ENCODE peak calls at places on chromosomes 4 and X, in four cellular contexts. One of them, this sample, is unnamed. For H3K4me1, the result is how much of the 10 kb centered on the place peaks cover.

GRCh38 chr4:186651624-186652023 is 72.0 kb downstream of the FAT1 start:
- DNase-seq in MM.1S: no peak
- DNase-seq in lower lobe of right lung: no peak
- DNase-seq in uterus: no peak
- DNase-seq in this sample: peak

GRCh38 chr4:37453004-37453360 is 208.4 kb downstream of the NWD2 start:
- DNase-seq in lower lobe of right lung: no peak
- DNase-seq in MM.1S: peak
- DNase-seq in uterus: peak
- DNase-seq in this sample: no peak

GRCh38 chr4:103150677-103151076 is 47.5 kb downstream of the CENPE start:
- DNase-seq in MM.1S: no peak
- DNase-seq in lower lobe of right lung: no peak
- DNase-seq in uterus: no peak
- DNase-seq in this sample: no peak

GRCh38 chrX:38717871-38718270 is 83.4 kb upstream of the MID1IP1 start:
- DNase-seq in uterus: no peak
- DNase-seq in lower lobe of right lung: no peak
- DNase-seq in MM.1S: peak
- DNase-seq in this sample: no peak

GRCh38 chr4:26055855-26056254 is 141.8 kb downstream of the SMIM20 start:
- DNase-seq in MM.1S: no peak
- DNase-seq in uterus: no peak
- DNase-seq in lower lobe of right lung: no peak
- DNase-seq in this sample: no peak

GRCh38 chr4:140238353-140239041 is 84.5 kb upstream of the MAML3 start:
- DNase-seq in MM.1S: no peak
- DNase-seq in uterus: peak
- DNase-seq in lower lobe of right lung: peak
- DNase-seq in this sample: peak

GRCh38 chr4:20433101-20433705 is 181.5 kb downstream of the SLIT2 start:
- DNase-seq in uterus: no peak
- DNase-seq in lower lobe of right lung: no peak
- DNase-seq in MM.1S: no peak
- DNase-seq in this sample: no peak

GRCh38 chr4:187972135-187972534 is 23.4 kb upstream of the ZFP42 start:
- DNase-seq in lower lobe of right lung: no peak
- DNase-seq in MM.1S: no peak
- DNase-seq in uterus: no peak
- DNase-seq in this sample: no peak

GRCh38 chr4:7434766-7435150 is at the start of gene PSAPL1:
- DNase-seq in uterus: no peak
- DNase-seq in MM.1S: no peak
- DNase-seq in lower lobe of right lung: peak
- DNase-seq in this sample: no peak

GRCh38 chrX:40933132-40934078 is 151.8 kb upstream of the USP9X start:
- DNase-seq in lower lobe of right lung: no peak
- DNase-seq in uterus: no peak
- DNase-seq in MM.1S: no peak
- DNase-seq in this sample: no peak

GRCh38 chr4:150394046-150394445 is 187.9 kb upstream of the MAB21L2 start:
- DNase-seq in uterus: no peak
- DNase-seq in lower lobe of right lung: no peak
- DNase-seq in MM.1S: no peak
- DNase-seq in this sample: no peak

GRCh38 chrX:46575991-46576392 is 2.4 kb downstream of the CHST7 start:
- DNase-seq in lower lobe of right lung: no peak
- DNase-seq in uterus: peak
- DNase-seq in MM.1S: no peak
- DNase-seq in this sample: peak

GRCh38 chrX:107827137-107827831 is 1.6 kb downstream of the MID2 start:
- DNase-seq in lower lobe of right lung: no peak
- DNase-seq in MM.1S: no peak
- DNase-seq in uterus: no peak
- DNase-seq in this sample: no peak

GRCh38 chr4:160375746-160376452 is 1273.0 kb downstream of the RAPGEF2 start:
- DNase-seq in lower lobe of right lung: no peak
- DNase-seq in uterus: no peak
- DNase-seq in MM.1S: no peak
- DNase-seq in this sample: no peak

GRCh38 chr4:175702703-175703102 is 109.4 kb downstream of the GPM6A start:
- DNase-seq in uterus: no peak
- DNase-seq in MM.1S: no peak
- DNase-seq in lower lobe of right lung: no peak
- DNase-seq in this sample: no peak

GRCh38 chrX:149903889-149904748 is 23.1 kb downstream of the MAGEA8 start:
- DNase-seq in uterus: no peak
- DNase-seq in MM.1S: peak
- DNase-seq in lower lobe of right lung: no peak
- DNase-seq in this sample: no peak

GRCh38 chr4:29081230-29081955 is 1638.8 kb upstream of the PCDH7 start:
- DNase-seq in lower lobe of right lung: no peak
- DNase-seq in uterus: no peak
- DNase-seq in MM.1S: no peak
- DNase-seq in this sample: no peak

GRCh38 chr4:56871357-56871993 is 36.2 kb upstream of the REST start:
- DNase-seq in MM.1S: no peak
- DNase-seq in lower lobe of right lung: no peak
- DNase-seq in uterus: no peak
- DNase-seq in this sample: no peak

GRCh38 chr4:182745268-182745667 is 171.9 kb downstream of the DCTD start:
- DNase-seq in lower lobe of right lung: no peak
- DNase-seq in MM.1S: no peak
- DNase-seq in uterus: no peak
- DNase-seq in this sample: no peak

GRCh38 chr4:89724716-89725115 is 112.2 kb downstream of the SNCA start:
- DNase-seq in MM.1S: no peak
- DNase-seq in uterus: no peak
- DNase-seq in lower lobe of right lung: no peak
- DNase-seq in this sample: no peak

GRCh38 chr4:172706000-172706399 is 462.6 kb upstream of the GALNT7 start:
- DNase-seq in uterus: no peak
- DNase-seq in lower lobe of right lung: no peak
- DNase-seq in MM.1S: no peak
- DNase-seq in this sample: no peak

GRCh38 chrX:73930300-73930699 is 367.3 kb downstream of the CHIC1 start:
- DNase-seq in uterus: no peak
- DNase-seq in lower lobe of right lung: no peak
- DNase-seq in MM.1S: no peak
- DNase-seq in this sample: no peak

GRCh38 chrX:110042521-110042920 is 39.6 kb downstream of the TMEM164 start:
- DNase-seq in lower lobe of right lung: no peak
- DNase-seq in uterus: no peak
- DNase-seq in MM.1S: no peak
- DNase-seq in this sample: no peak

GRCh38 chrX:110046971-110047370 is 44.1 kb downstream of the TMEM164 start:
- DNase-seq in MM.1S: no peak
- DNase-seq in lower lobe of right lung: no peak
- DNase-seq in uterus: no peak
- DNase-seq in this sample: no peak

GRCh38 chrX:110044531-110045249 is 41.8 kb downstream of the TMEM164 start:
- DNase-seq in uterus: no peak
- DNase-seq in MM.1S: no peak
- DNase-seq in lower lobe of right lung: no peak
- DNase-seq in this sample: no peak

GRCh38 chrX:110045988-110046387 is 43.1 kb downstream of the TMEM164 start:
- DNase-seq in MM.1S: no peak
- DNase-seq in uterus: no peak
- DNase-seq in lower lobe of right lung: no peak
- DNase-seq in this sample: no peak

DNA sequence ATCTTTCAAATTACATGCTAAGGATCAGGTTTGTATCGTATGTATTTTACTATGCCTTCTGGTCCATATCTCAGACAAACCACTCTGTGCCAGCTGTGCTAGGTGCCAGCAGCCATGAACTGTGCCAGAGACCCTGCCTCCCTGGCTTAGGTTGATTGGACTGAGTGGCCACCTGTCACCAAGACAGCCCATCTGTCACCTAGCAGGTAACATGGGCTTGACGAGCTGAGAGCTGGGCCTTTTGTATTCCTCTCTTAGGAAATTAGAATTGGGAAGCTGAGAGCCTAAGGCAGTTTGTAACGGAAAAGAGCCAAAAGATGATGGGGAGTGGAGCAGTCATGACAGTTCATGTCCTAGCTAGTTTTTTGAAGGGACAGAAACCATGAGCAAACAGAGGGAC is 42.5 kb downstream of the TMEM164 start:
- DNase-seq in uterus: no peak
- DNase-seq in MM.1S: no peak
- DNase-seq in lower lobe of right lung: no peak
- DNase-seq in this sample: no peak
- H3K4me3 ChIP-seq in uterus: no peak
- H3K4me3 ChIP-seq in MM.1S: no peak
- H3K4me3 ChIP-seq in lower lobe of right lung: no peak
- H3K4me3 ChIP-seq in this sample: no peak

GRCh38 chrX:136179133-136179532 is 31.8 kb downstream of the FHL1 start:
- DNase-seq in MM.1S: no peak
- DNase-seq in uterus: no peak
- DNase-seq in lower lobe of right lung: no peak
- DNase-seq in this sample: no peak
- H3K4me1 ChIP-seq in MM.1S: under half
- H3K4me1 ChIP-seq in uterus: under half
- H3K4me1 ChIP-seq in lower lobe of right lung: under half
- H3K4me1 ChIP-seq in this sample: under half

GRCh38 chr4:1216869-1217294 is 32.0 kb downstream of the CTBP1 start:
- DNase-seq in lower lobe of right lung: no peak
- DNase-seq in uterus: no peak
- DNase-seq in MM.1S: no peak
- DNase-seq in this sample: no peak
- H3K4me3 ChIP-seq in lower lobe of right lung: no peak
- H3K4me3 ChIP-seq in uterus: no peak
- H3K4me3 ChIP-seq in MM.1S: no peak
- H3K4me3 ChIP-seq in this sample: no peak

GRCh38 chr4:13543648-13544555 is at the start of gene NKX3-2:
- DNase-seq in uterus: no peak
- DNase-seq in lower lobe of right lung: no peak
- DNase-seq in MM.1S: no peak
- DNase-seq in this sample: no peak

GRCh38 chr4:13541176-13541604 is 3.1 kb downstream of the NKX3-2 start:
- DNase-seq in uterus: no peak
- DNase-seq in MM.1S: no peak
- DNase-seq in lower lobe of right lung: no peak
- DNase-seq in this sample: no peak

GRCh38 chr4:13541720-13542576 is 2.4 kb downstream of the NKX3-2 start:
- DNase-seq in lower lobe of right lung: no peak
- DNase-seq in uterus: no peak
- DNase-seq in MM.1S: no peak
- DNase-seq in this sample: no peak

GRCh38 chr4:13543091-13543581 is 1.2 kb downstream of the NKX3-2 start:
- DNase-seq in lower lobe of right lung: no peak
- DNase-seq in uterus: no peak
- DNase-seq in MM.1S: peak
- DNase-seq in this sample: no peak

DNA sequence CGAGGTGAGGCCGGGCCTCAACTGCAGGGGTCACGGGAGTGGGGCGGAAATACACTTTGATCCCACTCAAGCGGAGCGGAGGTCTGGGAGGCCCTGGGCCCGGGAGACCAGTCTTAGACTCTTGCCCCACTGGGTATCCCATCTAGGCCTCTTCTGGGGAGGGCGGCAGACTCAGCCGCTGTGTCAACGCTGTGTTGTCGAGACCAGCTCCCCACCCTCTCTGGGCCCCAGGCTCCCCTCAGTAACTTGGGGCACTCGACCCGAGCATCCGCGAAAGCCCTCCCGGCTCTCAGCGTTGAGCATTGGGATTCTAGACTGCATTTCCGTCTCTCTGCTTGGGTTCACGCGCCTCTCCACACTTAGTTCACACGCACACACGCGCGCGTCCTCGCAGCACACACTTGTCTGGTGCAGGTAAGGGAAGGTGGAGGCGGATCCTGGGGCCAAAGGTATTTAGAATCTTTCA is 1.7 kb downstream of the NKX3-2 start:
- DNase-seq in MM.1S: peak
- DNase-seq in lower lobe of right lung: no peak
- DNase-seq in uterus: no peak
- DNase-seq in this sample: no peak
- H3K4me1 ChIP-seq in MM.1S: under half
- H3K4me1 ChIP-seq in lower lobe of right lung: half or more
- H3K4me1 ChIP-seq in uterus: under half
- H3K4me1 ChIP-seq in this sample: under half

GRCh38 chrX:2967012-2967411 is 37.9 kb upstream of the ARSD start:
- DNase-seq in MM.1S: no peak
- DNase-seq in uterus: no peak
- DNase-seq in lower lobe of right lung: no peak
- DNase-seq in this sample: no peak

GRCh38 chrX:2967584-2967983 is 38.4 kb upstream of the ARSD start:
- DNase-seq in uterus: no peak
- DNase-seq in lower lobe of right lung: no peak
- DNase-seq in MM.1S: no peak
- DNase-seq in this sample: no peak

GRCh38 chrX:2965965-2966364 is 36.8 kb upstream of the ARSD start:
- DNase-seq in uterus: no peak
- DNase-seq in lower lobe of right lung: no peak
- DNase-seq in MM.1S: no peak
- DNase-seq in this sample: no peak

GRCh38 chrX:2969021-2969420 is 37.3 kb upstream of the ARSH start:
- DNase-seq in lower lobe of right lung: no peak
- DNase-seq in uterus: no peak
- DNase-seq in MM.1S: no peak
- DNase-seq in this sample: peak

DNA sequence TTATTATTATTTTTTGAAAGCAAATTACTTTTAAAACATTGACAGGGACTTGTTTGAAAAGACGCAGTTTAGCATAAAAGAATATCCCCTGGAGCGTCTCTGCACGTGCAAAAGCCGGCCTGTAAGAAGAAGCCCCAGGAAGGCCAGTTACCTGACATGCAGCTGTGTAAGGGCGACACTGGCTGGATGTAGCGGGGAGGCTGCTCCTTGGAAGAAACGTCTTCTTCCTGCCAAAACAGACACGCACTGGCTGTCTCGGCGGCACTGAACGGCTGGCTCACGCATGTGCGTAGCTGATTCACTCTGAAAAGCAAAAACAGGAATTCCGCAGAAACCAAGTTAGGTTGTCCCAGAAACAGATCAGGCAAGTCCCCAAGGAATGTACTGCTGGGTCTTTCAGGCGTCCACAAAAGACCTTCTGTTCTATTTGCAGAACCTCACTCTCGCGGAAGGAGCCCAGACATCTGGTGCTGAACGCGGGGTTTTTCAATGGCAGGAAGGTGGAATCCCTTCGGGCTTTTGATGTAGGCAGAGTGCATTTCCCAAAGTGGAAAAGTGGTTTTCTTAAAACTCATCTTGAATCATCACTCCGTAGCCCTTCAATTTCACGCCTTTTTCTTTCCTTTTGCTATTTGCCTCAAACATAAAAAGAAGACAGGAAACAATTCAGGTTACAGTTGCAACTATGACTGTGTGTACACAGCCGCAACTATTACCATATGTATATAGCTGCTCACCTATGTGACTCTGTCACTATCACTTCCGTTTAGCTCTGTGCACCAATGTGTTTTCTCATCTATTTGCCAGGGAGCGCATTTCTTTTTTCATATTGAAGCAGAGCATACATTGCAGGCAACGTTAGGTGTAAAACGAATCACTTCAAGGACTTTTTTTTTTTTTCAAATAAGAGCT is 38.1 kb upstream of the ARSH start:
- DNase-seq in lower lobe of right lung: no peak
- DNase-seq in uterus: no peak
- DNase-seq in MM.1S: no peak
- DNase-seq in this sample: no peak
- H3K4me3 ChIP-seq in lower lobe of right lung: no peak
- H3K4me3 ChIP-seq in uterus: no peak
- H3K4me3 ChIP-seq in MM.1S: no peak
- H3K4me3 ChIP-seq in this sample: peak

GRCh38 chr4:17236686-17237085 is 275.2 kb downstream of the QDPR start:
- DNase-seq in MM.1S: no peak
- DNase-seq in lower lobe of right lung: no peak
- DNase-seq in uterus: no peak
- DNase-seq in this sample: no peak
- H3K4me1 ChIP-seq in MM.1S: under half
- H3K4me1 ChIP-seq in lower lobe of right lung: under half
- H3K4me1 ChIP-seq in uterus: under half
- H3K4me1 ChIP-seq in this sample: under half

This sample was measured in right atrium auricular region.